ENCODE peak calls at places on chromosomes 4 and X, in four cellular contexts. P, J, V and X are unnamed samples.

GRCh38 chrX:1420371-1420770 is 28.5 kb upstream of the SLC25A6 start:
- DNase-seq in P (peak; percentile 12), J (no peak), V (no peak), X (no peak)

GRCh38 chr4:101031971-101032370 is 315.4 kb downstream of the PPP3CA start:
- DNase-seq in P (no peak), J (no peak), V (no peak), X (no peak)

GRCh38 chrX:71543316-71543715 is 10.4 kb downstream of the OGT start:
- DNase-seq in P (no peak), J (no peak), V (no peak), X (peak; percentile 29)

GRCh38 chrX:154991039-154991438 is 31.5 kb downstream of the F8 start:
- DNase-seq in P (no peak), J (peak; percentile 55), V (no peak), X (no peak)

GRCh38 chr4:188021548-188022249 is 26.1 kb downstream of the ZFP42 start:
- DNase-seq in P (no peak), J (no peak), V (no peak), X (peak; percentile 29)

GRCh38 chr4:16916719-16917337 is 18.4 kb upstream of the LDB2 start:
- DNase-seq in P (peak; percentile 79), J (peak; percentile 47), V (peak; percentile 63), X (peak; percentile 15)

GRCh38 chrX:111519215-111519614 is 7.8 kb downstream of the SERTM2 start:
- DNase-seq in P (no peak), J (no peak), V (no peak), X (no peak)

GRCh38 chrX:131841496-131842410 is 181.3 kb upstream of the STK26 start:
- DNase-seq in P (peak; percentile 75), J (no peak), V (peak; percentile 50), X (peak; percentile 50)

GRCh38 chrX:21947671-21948070 is 7.2 kb downstream of the SMS start:
- DNase-seq in P (no peak), J (no peak), V (no peak), X (no peak)

GRCh38 chr4:73404042-73404441 is at the start of gene ALB:
- DNase-seq in P (no peak), J (no peak), V (no peak), X (no peak)

GRCh38 chrX:118974908-118975671 is 672 bp downstream of the LONRF3 start:
- DNase-seq in P (peak; percentile 67), J (no peak), V (peak; percentile 27), X (peak; percentile 66)

GRCh38 chr4:8528713-8529112 is 51.5 kb upstream of the GPR78 start:
- DNase-seq in P (no peak), J (no peak), V (no peak), X (peak; percentile 16)

GRCh38 chrX:94058728-94059382 is 384.8 kb downstream of the FAM133A start:
- DNase-seq in P (peak; percentile 2), J (no peak), V (peak; percentile 3), X (peak; percentile 5)

GRCh38 chr4:56448301-56448700 is 12.2 kb downstream of the PAICS start:
- DNase-seq in P (no peak), J (no peak), V (no peak), X (no peak)

GRCh38 chrX:22097295-22097694 is 65.2 kb downstream of the PHEX start:
- DNase-seq in P (peak; percentile 1), J (no peak), V (no peak), X (no peak)

GRCh38 chr4:2583517-2583916 is 47.1 kb downstream of the FAM193A start:
- DNase-seq in P (no peak), J (no peak), V (no peak), X (peak; percentile 21)

GRCh38 chr4:170089274-170089742 is 448 bp downstream of the AADAT start:
- DNase-seq in P (no peak), J (no peak), V (peak; percentile 34), X (peak; percentile 3)

GRCh38 chr4:57148177-57148576 is 38.0 kb upstream of the IGFBP7 start:
- DNase-seq in P (no peak), J (no peak), V (no peak), X (no peak)

GRCh38 chr4:101678180-101678579 is 112.3 kb upstream of the BANK1 start:
- DNase-seq in P (no peak), J (no peak), V (no peak), X (peak; percentile 10)

GRCh38 chr4:60216752-60217151 is 983.4 kb upstream of the ADGRL3 start:
- DNase-seq in P (no peak), J (no peak), V (no peak), X (no peak)

GRCh38 chr4:144399927-144400326 is 246.0 kb upstream of the HHIP start:
- DNase-seq in P (no peak), J (no peak), V (no peak), X (peak; percentile 80)

GRCh38 chrX:36957425-36958328 is 50.5 kb upstream of the FAM47C start:
- DNase-seq in P (no peak), J (no peak), V (no peak), X (peak; percentile 21)

GRCh38 chr4:61540944-61541343 is 340.8 kb downstream of the ADGRL3 start:
- DNase-seq in P (no peak), J (no peak), V (peak; percentile 66), X (peak; percentile 9)

GRCh38 chr4:16583764-16584163 is 314.7 kb downstream of the LDB2 start:
- DNase-seq in P (no peak), J (no peak), V (no peak), X (no peak)

GRCh38 chr4:38099908-38100407 is 139.8 kb downstream of the PTTG2 start:
- DNase-seq in P (no peak), J (no peak), V (no peak), X (no peak)

GRCh38 chrX:42414057-42414456 is 363.9 kb downstream of the PPP1R2C start:
- DNase-seq in P (no peak), J (no peak), V (no peak), X (no peak)

GRCh38 chr4:81481151-81481550 is 9.4 kb upstream of the RASGEF1B start:
- DNase-seq in P (no peak), J (no peak), V (no peak), X (no peak)

GRCh38 chr4:91448668-91449330 is 855.0 kb upstream of the GRID2 start:
- DNase-seq in P (no peak), J (no peak), V (no peak), X (no peak)

GRCh38 chrX:109889289-109890006 is 113.5 kb upstream of the TMEM164 start:
- DNase-seq in P (peak; percentile 63), J (peak; percentile 26), V (peak; percentile 21), X (no peak)

GRCh38 chrX:19875051-19875432 is 12.4 kb downstream of the SH3KBP1 start:
- DNase-seq in P (no peak), J (no peak), V (no peak), X (no peak)

GRCh38 chr4:54152846-54153600 is 53.1 kb downstream of the GSX2 start:
- DNase-seq in P (no peak), J (no peak), V (no peak), X (no peak)

GRCh38 chrX:131402124-131402811 is 113.2 kb upstream of the IGSF1 start:
- DNase-seq in P (no peak), J (no peak), V (no peak), X (no peak)

GRCh38 chrX:129586446-129586845 is 46.4 kb downstream of the OCRL start:
- DNase-seq in P (no peak), J (no peak), V (peak; percentile 32), X (no peak)

GRCh38 chr4:12844111-12844510 is 640.0 kb downstream of the RAB28 start:
- DNase-seq in P (no peak), J (no peak), V (no peak), X (no peak)

GRCh38 chr4:113673450-113673849 is 88.1 kb downstream of the CAMK2D start:
- DNase-seq in P (no peak), J (no peak), V (no peak), X (no peak)

GRCh38 chrX:153306527-153307115 is 14.9 kb downstream of the PNMA6F start:
- DNase-seq in P (no peak), J (no peak), V (no peak), X (no peak)

GRCh38 chrX:69046996-69047490 is 118.2 kb downstream of the PJA1 start:
- DNase-seq in P (no peak), J (no peak), V (no peak), X (no peak)

GRCh38 chr4:109648266-109648996 is 54.8 kb downstream of the CASP6 start:
- DNase-seq in P (no peak), J (peak; percentile 21), V (no peak), X (no peak)

GRCh38 chr4:4856071-4857000 is 3.1 kb upstream of the MSX1 start:
- DNase-seq in P (no peak), J (no peak), V (no peak), X (no peak)
- TF ChIP-seq MYC in P (no peak), J (no peak), V (no peak), X (no peak)

DNA sequence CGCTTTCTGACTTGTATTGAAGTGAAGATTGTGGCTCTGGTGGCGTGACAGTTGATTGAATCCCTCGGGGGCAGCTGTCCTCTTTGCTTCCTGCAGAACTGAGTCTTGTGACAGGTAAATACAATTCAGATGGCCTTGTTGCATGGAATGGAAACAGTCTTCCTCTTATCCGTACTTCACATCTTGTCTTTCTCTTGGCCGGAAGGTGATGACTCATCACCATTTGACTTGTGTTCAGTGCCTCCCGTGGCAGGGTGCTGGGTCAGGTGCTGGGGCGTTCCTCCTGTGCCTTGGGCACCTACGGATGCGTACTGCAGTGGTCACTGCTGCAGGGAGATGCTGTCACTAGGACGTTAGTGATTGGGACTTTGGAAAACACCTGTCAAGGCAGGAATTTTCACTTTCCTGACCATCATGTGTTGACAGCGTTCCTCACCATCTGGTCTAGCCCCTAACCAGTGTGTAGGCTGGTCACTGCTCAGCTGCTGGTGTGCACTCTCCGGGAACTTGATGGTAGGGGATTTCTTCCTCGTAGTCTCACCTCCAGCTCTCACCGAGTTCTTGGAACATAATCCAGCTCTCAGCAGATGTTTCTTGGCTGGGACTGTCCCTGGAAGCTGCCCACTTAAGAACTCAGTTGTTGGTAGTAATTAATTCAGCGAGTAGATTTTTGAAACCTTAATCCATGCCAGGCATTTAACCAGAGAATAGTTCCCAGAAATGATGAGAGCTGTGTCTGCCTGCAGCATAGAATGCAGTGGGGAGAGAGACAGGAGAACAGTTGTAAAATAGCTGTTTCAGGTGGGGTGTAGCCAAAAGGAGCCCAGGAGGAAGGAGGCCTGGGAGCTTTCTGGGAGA is 7.2 kb downstream of the TBC1D14 start:
- DNase-seq in P (peak; percentile 97), J (no peak), V (no peak), X (peak; percentile 31)
- TF ChIP-seq RFX5 in P (no peak), J (no peak), V (no peak), X (no peak)

GRCh38 chr4:186132577-186133277 is 28.2 kb downstream of the FAM149A start:
- DNase-seq in P (peak; percentile 13), J (no peak), V (no peak), X (peak; percentile 40)
- TF ChIP-seq CHD4 in P (no peak), J (no peak), V (no peak), X (no peak)

DNA sequence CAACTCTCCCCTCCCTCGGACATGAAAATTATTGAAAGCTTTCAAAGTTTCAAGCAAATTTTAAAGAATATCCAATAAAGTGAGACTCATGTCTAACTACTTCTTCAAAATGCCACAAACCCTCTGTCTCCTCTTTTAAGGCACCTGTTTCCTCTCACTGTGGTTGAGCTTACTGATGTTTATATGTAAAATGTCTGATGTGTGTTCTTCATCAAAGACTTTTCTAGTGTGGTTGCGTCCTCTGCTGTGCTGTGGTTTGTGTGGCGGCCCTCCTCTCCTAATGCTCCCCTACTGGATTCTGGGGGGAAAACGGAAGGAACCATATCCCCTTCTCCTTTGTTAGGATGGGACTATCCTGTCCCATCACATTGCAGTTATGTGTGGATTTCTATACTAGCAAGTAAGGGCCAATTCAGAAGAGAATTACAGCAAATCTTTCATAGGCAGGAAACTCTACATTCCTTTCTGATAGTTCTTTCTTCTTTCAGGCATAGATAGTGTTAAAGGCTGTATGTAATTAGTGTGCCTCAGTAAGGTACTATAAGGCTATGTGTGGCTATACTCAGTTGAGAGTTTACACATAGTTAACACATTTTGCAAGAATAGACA is 221.0 kb upstream of the GPRIN3 start:
- DNase-seq in P (no peak), J (no peak), V (no peak), X (no peak)
- TF ChIP-seq MYC in P (no peak), J (no peak), V (no peak), X (no peak)

GRCh38 chr4:40736910-40737309 is 12.8 kb upstream of the NSUN7 start:
- DNase-seq in P (peak; percentile 9), J (no peak), V (peak; percentile 21), X (peak; percentile 42)
- TF ChIP-seq RFX5 in P (no peak), J (no peak), V (no peak), X (no peak)